ENCODE peak calls at places on chromosomes 2 and 18, in four cellular contexts. V, P, J and N are unnamed samples.

GRCh38 chr2:234678721-234679120 is 181.8 kb upstream of the ARL4C start:
- DNase-seq in V (peak; percentile 30), P (no peak), J (no peak), N (no peak)

GRCh38 chr2:10162586-10163497 is 40.3 kb downstream of the RRM2 start:
- DNase-seq in V (no peak), P (no peak), J (no peak), N (no peak)

GRCh38 chr18:26342646-26343045 is 116.4 kb downstream of the TAF4B start:
- DNase-seq in V (no peak), P (no peak), J (no peak), N (no peak)

GRCh38 chr2:239593965-239594771 is 193.3 kb upstream of the HDAC4 start:
- DNase-seq in V (no peak), P (no peak), J (no peak), N (no peak)

GRCh38 chr2:42567806-42568429 is 514 bp upstream of the MTA3 start:
- DNase-seq in V (no peak), P (no peak), J (peak; percentile 40), N (no peak)

GRCh38 chr2:229780856-229781773 is 66.8 kb upstream of the DNER start:
- DNase-seq in V (peak; percentile 55), P (no peak), J (peak; percentile 43), N (peak; percentile 36)

GRCh38 chr2:224142397-224143312 is 103.6 kb upstream of the SERPINE2 start:
- DNase-seq in V (peak; percentile 79), P (no peak), J (no peak), N (no peak)

GRCh38 chr2:99348173-99348572 is 11.0 kb downstream of the EIF5B start:
- DNase-seq in V (no peak), P (no peak), J (no peak), N (no peak)

GRCh38 chr18:36539674-36540073 is 242.2 kb downstream of the FHOD3 start:
- DNase-seq in V (peak; percentile 43), P (no peak), J (no peak), N (no peak)

GRCh38 chr2:45256867-45257641 is 247.8 kb upstream of the SIX2 start:
- DNase-seq in V (no peak), P (no peak), J (peak; percentile 75), N (no peak)

GRCh38 chr18:79706658-79707057 is 27.1 kb downstream of the CTDP1 start:
- DNase-seq in V (no peak), P (no peak), J (no peak), N (no peak)

GRCh38 chr18:78582131-78582789 is 397.4 kb upstream of the SALL3 start:
- DNase-seq in V (no peak), P (no peak), J (no peak), N (no peak)

GRCh38 chr18:1002653-1003178 is 98.0 kb downstream of the ADCYAP1 start:
- DNase-seq in V (no peak), P (no peak), J (no peak), N (no peak)

GRCh38 chr2:230864605-230865323 is at the start of gene ITM2C:
- DNase-seq in V (peak; percentile 37), P (no peak), J (peak; percentile 59), N (no peak)

GRCh38 chr18:48374423-48375149 is 34.6 kb downstream of the ZBTB7C start:
- DNase-seq in V (no peak), P (no peak), J (no peak), N (no peak)